ENCODE peak calls at places on chromosomes 2 and 18, in four cellular contexts. B is H54, I is dermis blood vessel endothelial cell, C is psoas muscle. A is an unnamed sample.

GRCh38 chr18:74373428-74373827 is 57.8 kb downstream of the C18orf63 start:
- DNase-seq in C (no peak), B (no peak), I (no peak), A (no peak)

GRCh38 chr2:198168651-198169050 is 364.3 kb downstream of the PLCL1 start:
- DNase-seq in C (no peak), B (no peak), I (no peak), A (no peak)

GRCh38 chr2:149741646-149742045 is 154.1 kb upstream of the MMADHC start:
- DNase-seq in C (no peak), I (peak), B (no peak), A (no peak)

GRCh38 chr2:42249887-42250286 is 80.7 kb downstream of the EML4 start:
- DNase-seq in I (peak), B (no peak), C (no peak), A (no peak)

GRCh38 chr2:168814939-168815907 is 12.8 kb downstream of the NOSTRIN start:
- DNase-seq in I (no peak), C (no peak), B (no peak), A (no peak)

GRCh38 chr18:27942706-27943105 is 234.2 kb downstream of the CDH2 start:
- DNase-seq in B (no peak), C (no peak), I (no peak), A (no peak)

GRCh38 chr2:109128048-109128465 is 948 bp upstream of the SH3RF3 start:
- DNase-seq in B (peak), C (peak), I (peak), A (peak)

GRCh38 chr2:24435391-24436316 is 55.4 kb upstream of the NCOA1 start:
- DNase-seq in B (no peak), I (peak), C (peak), A (peak)

GRCh38 chr2:47033102-47033880 is 117.7 kb upstream of the MCFD2 start:
- DNase-seq in I (peak), B (no peak), C (no peak), A (no peak)

GRCh38 chr2:32479224-32479623 is 122.4 kb downstream of the BIRC6 start:
- DNase-seq in B (no peak), C (no peak), I (no peak), A (no peak)

GRCh38 chr2:170812716-170813585 is 3.7 kb upstream of the GAD1 start:
- DNase-seq in B (peak), C (no peak), I (peak), A (no peak)

GRCh38 chr18:35073186-35074105 is 32.2 kb downstream of the MAPRE2 start:
- DNase-seq in C (no peak), I (peak), B (no peak), A (no peak)

GRCh38 chr2:117127680-117128079 is 686.8 kb upstream of the DDX18 start:
- DNase-seq in I (no peak), B (no peak), C (no peak), A (no peak)

GRCh38 chr2:193566276-193566675 is 1371.5 kb upstream of the TMEFF2 start:
- DNase-seq in I (no peak), C (no peak), B (no peak), A (no peak)

GRCh38 chr2:239378918-239379640 is 21.7 kb downstream of the HDAC4 start:
- DNase-seq in B (no peak), I (no peak), C (no peak), A (peak)

GRCh38 chr2:64634338-64635267 is 19.1 kb downstream of the SERTAD2 start:
- DNase-seq in C (peak), I (no peak), B (no peak), A (peak)

GRCh38 chr2:155599834-155600233 is 732.7 kb downstream of the NR4A2 start:
- DNase-seq in I (no peak), B (no peak), C (no peak), A (peak)

GRCh38 chr2:233917146-233917545 is at the start of gene TRPM8:
- DNase-seq in I (no peak), C (no peak), B (no peak), A (no peak)

GRCh38 chr2:109370399-109370990 is 241.5 kb downstream of the SH3RF3 start:
- DNase-seq in C (no peak), B (no peak), I (no peak), A (peak)

GRCh38 chr2:174245065-174245464 is 3.3 kb downstream of the OLA1 start:
- DNase-seq in I (no peak), C (no peak), B (no peak), A (no peak)

GRCh38 chr2:160582481-160583161 is 89.0 kb upstream of the RBMS1 start:
- DNase-seq in B (no peak), I (no peak), C (peak), A (no peak)

GRCh38 chr2:37858197-37858711 is 66.8 kb upstream of the RMDN2 start:
- DNase-seq in I (no peak), B (peak), C (no peak), A (no peak)

GRCh38 chr2:73291093-73291460 is 2.3 kb downstream of the EGR4 start:
- DNase-seq in C (peak), I (peak), B (no peak), A (no peak)

GRCh38 chr2:168643979-168644378 is 158.5 kb upstream of the NOSTRIN start:
- DNase-seq in B (no peak), I (no peak), C (no peak), A (no peak)

GRCh38 chr18:69205925-69206324 is 194.8 kb upstream of the DOK6 start:
- DNase-seq in B (no peak), C (no peak), I (no peak), A (no peak)

GRCh38 chr2:25176541-25177368 is 8.4 kb upstream of the POMC start:
- DNase-seq in B (no peak), I (no peak), C (no peak), A (no peak)

GRCh38 chr2:132608222-132608795 is 61.7 kb downstream of the LYPD1 start:
- DNase-seq in C (no peak), B (no peak), I (no peak), A (no peak)

GRCh38 chr18:70387018-70387417 is 98.2 kb downstream of the SOCS6 start:
- DNase-seq in C (no peak), I (no peak), B (no peak), A (no peak)

GRCh38 chr2:42588158-42588557 is 19.7 kb downstream of the MTA3 start:
- DNase-seq in I (no peak), C (no peak), B (no peak), A (no peak)

GRCh38 chr2:54558976-54559410 is 102.9 kb downstream of the SPTBN1 start:
- DNase-seq in B (no peak), C (no peak), I (no peak), A (no peak)

GRCh38 chr18:48929951-48930713 is 20.6 kb downstream of the SMAD7 start:
- DNase-seq in I (peak), C (no peak), B (no peak), A (no peak)

GRCh38 chr2:234998404-234999211 is 46.8 kb downstream of the SH3BP4 start:
- DNase-seq in I (no peak), C (no peak), B (no peak), A (no peak)

GRCh38 chr2:45278345-45279078 is 269.3 kb upstream of the SIX2 start:
- DNase-seq in C (no peak), B (no peak), I (peak), A (no peak)

GRCh38 chr18:49812321-49813070 is 837 bp downstream of the ACAA2 start:
- DNase-seq in B (no peak), C (no peak), I (no peak), A (no peak)

GRCh38 chr2:74333175-74333574 is 10.0 kb downstream of the SLC4A5 start:
- DNase-seq in C (no peak), B (peak), I (peak), A (no peak)

GRCh38 chr18:59352250-59352855 is 6.7 kb downstream of the LMAN1 start:
- DNase-seq in I (no peak), C (no peak), B (no peak), A (no peak)

GRCh38 chr18:21820035-21820810 is 79.6 kb downstream of the MIB1 start:
- DNase-seq in I (peak), B (no peak), C (no peak), A (no peak)

GRCh38 chr18:9684901-9685738 is 23.0 kb upstream of the RAB31 start:
- DNase-seq in C (peak), I (no peak), B (no peak), A (no peak)